ENCODE peak calls at places on chromosome 13, in nine cellular contexts. W is skeletal muscle cell; F is stimulated activated CD4-positive, alpha-beta T cell treated with anti-CD3 and anti-CD28 coated beads, Interleukin-2, amount 100 ng/mL, for 48 hours; M is CD4-positive, alpha-beta T cell; V is putamen; H is GF-D8; L is EH; B is Right ventricle myocardium inferior; O is activated gamma-delta T cell treated with Interleukin-2 at 50 U/mL for 16 hours. U is an unnamed sample.

GRCh38 chr13:30766957-30767603 is 31.7 kb downstream of the ALOX5AP start:
- DNase-seq in H (no peak), O (peak; percentile 35), L (no peak), V (no peak), W (no peak), B (no peak), M (no peak), F (no peak), U (no peak)

GRCh38 chr13:20924758-20925394 is 22.3 kb upstream of the XPO4 start:
- DNase-seq in F (peak; percentile 76), L (peak; percentile 76), H (peak; percentile 52), V (peak; percentile 67), M (peak; percentile 52), B (peak; percentile 77), W (peak; percentile 45), O (peak; percentile 72), U (peak; percentile 66)

GRCh38 chr13:59584101-59584500 is 579.6 kb downstream of the DIAPH3 start:
- DNase-seq in O (no peak), H (no peak), F (no peak), V (no peak), L (no peak), M (no peak), W (no peak), B (no peak), U (no peak)

GRCh38 chr13:46831588-46832194 is 34.7 kb upstream of the ESD start:
- DNase-seq in O (peak; percentile 12), W (peak; percentile 8), L (peak; percentile 60), H (no peak), B (no peak), M (no peak), V (peak; percentile 45), F (peak; percentile 44), U (peak; percentile 52)

GRCh38 chr13:74270018-74270417 is 135.8 kb upstream of the KLF12 start:
- DNase-seq in B (no peak), H (no peak), O (no peak), W (no peak), L (no peak), M (no peak), V (no peak), F (no peak), U (no peak)

GRCh38 chr13:113734099-113734825 is 24.8 kb upstream of the TMEM255B start:
- DNase-seq in F (no peak), L (no peak), H (no peak), M (no peak), W (no peak), B (peak; percentile 32), O (no peak), V (no peak), U (no peak)

GRCh38 chr13:107348471-107348870 is 780.5 kb upstream of the ARGLU1 start:
- DNase-seq in V (no peak), W (no peak), F (no peak), O (no peak), B (no peak), L (no peak), M (no peak), H (no peak), U (peak; percentile 31)

GRCh38 chr13:110772091-110772984 is 58.8 kb downstream of the ING1 start:
- DNase-seq in L (no peak), B (no peak), W (no peak), H (no peak), V (no peak), M (no peak), O (no peak), F (no peak), U (no peak)

GRCh38 chr13:98972627-98973026 is 5.2 kb downstream of the DOCK9 start:
- DNase-seq in L (peak; percentile 96), F (no peak), V (no peak), O (no peak), H (no peak), M (no peak), W (no peak), B (no peak), U (no peak)

GRCh38 chr13:99666146-99666805 is 165.0 kb downstream of the TM9SF2 start:
- DNase-seq in L (no peak), W (no peak), H (no peak), F (no peak), V (no peak), O (no peak), M (no peak), B (no peak), U (no peak)

GRCh38 chr13:104015646-104016396 is 949.6 kb upstream of the SLC10A2 start:
- DNase-seq in W (no peak), H (no peak), M (no peak), L (no peak), V (peak; percentile 1), F (no peak), B (no peak), O (no peak), U (no peak)

GRCh38 chr13:52010890-52011689 is at the start of gene ATP7B:
- DNase-seq in H (no peak), B (no peak), V (no peak), W (no peak), F (peak; percentile 17), M (peak; percentile 15), O (no peak), L (peak; percentile 19), U (no peak)

GRCh38 chr13:102597029-102598015 is 536 bp downstream of the TPP2 start:
- DNase-seq in V (no peak), F (peak; percentile 18), W (no peak), M (peak; percentile 16), B (no peak), O (peak; percentile 10), H (peak; percentile 51), L (peak; percentile 52), U (peak; percentile 42)